ENCODE peak calls at places on chromosomes 7 and 10, in seven cellular contexts. U is cardiac fibroblast, O is AG09319, H is dorsolateral prefrontal cortex, C is mammary epithelial cell, G is Peyer's patch, E is keratinocyte. R is an unnamed sample.

GRCh38 chr7:148318092-148318756 is 272.3 kb upstream of the C7orf33 start:
- DNase-seq in C (no peak), G (no peak), H (no peak), E (no peak), O (no peak), U (no peak), R (no peak)

GRCh38 chr10:98295401-98295811 is 27.4 kb upstream of the LOXL4 start:
- DNase-seq in C (no peak), U (no peak), E (no peak), G (no peak), H (no peak), O (no peak), R (no peak)

GRCh38 chr10:130696870-130697269 is 560.7 kb downstream of the GLRX3 start:
- DNase-seq in O (no peak), C (no peak), H (no peak), U (no peak), E (no peak), G (no peak), R (no peak)

GRCh38 chr7:48096273-48096672 is 7.2 kb downstream of the UPP1 start:
- DNase-seq in C (no peak), O (no peak), E (no peak), G (no peak), H (no peak), U (no peak), R (no peak)

GRCh38 chr10:107814865-107815487 is 650.5 kb upstream of the SORCS1 start:
- DNase-seq in C (peak; percentile 63), H (no peak), G (no peak), U (peak; percentile 63), O (peak; percentile 24), E (no peak), R (peak; percentile 68)

GRCh38 chr7:139494835-139495568 is 11.5 kb upstream of the KLRG2 start:
- DNase-seq in U (no peak), E (no peak), O (no peak), G (no peak), C (no peak), H (no peak), R (no peak)

GRCh38 chr7:36686499-36686898 is 37.8 kb downstream of the AOAH start:
- DNase-seq in G (no peak), C (peak; percentile 91), U (peak; percentile 2), H (no peak), E (peak; percentile 76), O (no peak), R (no peak)

GRCh38 chr7:139716156-139716942 is 61.4 kb downstream of the HIPK2 start:
- DNase-seq in E (no peak), H (no peak), U (no peak), G (no peak), C (no peak), O (no peak), R (no peak)

GRCh38 chr7:154231732-154232131 is 179.5 kb downstream of the DPP6 start:
- DNase-seq in O (no peak), U (no peak), C (no peak), H (no peak), G (no peak), E (no peak), R (peak; percentile 52)

GRCh38 chr7:116150588-116150987 is 59.8 kb upstream of the TES start:
- DNase-seq in G (no peak), H (no peak), C (no peak), O (no peak), E (no peak), U (no peak), R (no peak)

GRCh38 chr10:131656446-131656845 is 244.4 kb upstream of the PPP2R2D start:
- DNase-seq in H (no peak), E (no peak), O (no peak), G (no peak), U (no peak), C (no peak), R (no peak)

GRCh38 chr7:81624021-81624630 is 145.7 kb downstream of the HGF start:
- DNase-seq in U (no peak), G (no peak), C (no peak), H (no peak), O (no peak), E (no peak), R (no peak)

GRCh38 chr7:129902788-129903422 is 49.9 kb downstream of the UBE2H start:
- DNase-seq in U (no peak), G (no peak), C (no peak), E (no peak), H (no peak), O (no peak), R (no peak)

GRCh38 chr10:126908729-126909526 is 3.7 kb downstream of the DOCK1 start:
- DNase-seq in O (no peak), H (no peak), E (no peak), U (no peak), G (no peak), C (no peak), R (no peak)

GRCh38 chr7:138458576-138459234 is 1.4 kb upstream of the TRIM24 start:
- DNase-seq in C (no peak), U (no peak), E (no peak), O (no peak), H (no peak), G (no peak), R (no peak)

GRCh38 chr10:61897671-61898434 is 3.6 kb upstream of the ARID5B start:
- DNase-seq in C (no peak), G (no peak), U (peak; percentile 74), H (no peak), O (no peak), E (no peak), R (peak; percentile 29)

GRCh38 chr10:103542764-103543616 is 49.5 kb downstream of the NEURL1 start:
- DNase-seq in G (peak; percentile 55), O (no peak), U (peak; percentile 69), C (peak; percentile 25), H (peak; percentile 68), E (no peak), R (no peak)

GRCh38 chr7:94183289-94183749 is 179.2 kb upstream of the BET1 start:
- DNase-seq in G (no peak), O (peak; percentile 96), U (peak; percentile 99), C (peak; percentile 93), H (no peak), E (peak; percentile 73), R (no peak)

GRCh38 chr7:76223286-76223972 is 21.7 kb downstream of the SRRM3 start:
- DNase-seq in G (no peak), O (no peak), E (no peak), U (no peak), H (no peak), C (no peak), R (no peak)

GRCh38 chr10:10209152-10209551 is 808.5 kb upstream of the CELF2 start:
- DNase-seq in H (peak; percentile 49), U (peak; percentile 90), O (peak; percentile 14), E (no peak), C (no peak), G (no peak), R (no peak)

GRCh38 chr7:107501593-107501992 is 31.7 kb downstream of the GPR22 start:
- DNase-seq in G (no peak), C (peak; percentile 23), E (no peak), O (no peak), U (peak; percentile 48), H (no peak), R (peak; percentile 38)

GRCh38 chr10:49187950-49188761 is at the start of gene TMEM273:
- DNase-seq in C (no peak), G (peak; percentile 51), U (no peak), O (no peak), H (peak; percentile 85), E (no peak), R (no peak)

GRCh38 chr7:69773535-69774225 is 175.4 kb downstream of the AUTS2 start:
- DNase-seq in C (no peak), G (no peak), O (no peak), E (no peak), H (no peak), U (no peak), R (no peak)

GRCh38 chr7:73345538-73345937 is 17.6 kb downstream of the FKBP6 start:
- DNase-seq in C (no peak), H (no peak), O (no peak), E (no peak), G (no peak), U (no peak), R (no peak)

GRCh38 chr7:117014673-117015133 is 61.4 kb downstream of the ST7 start:
- DNase-seq in E (no peak), C (peak; percentile 54), U (peak; percentile 75), O (no peak), H (no peak), G (no peak), R (no peak)

GRCh38 chr7:47501406-47501805 is 80.5 kb downstream of the TNS3 start:
- DNase-seq in H (no peak), U (peak; percentile 86), E (no peak), C (no peak), G (no peak), O (no peak), R (no peak)

GRCh38 chr7:43501881-43502280 is 81.0 kb upstream of the STK17A start:
- DNase-seq in C (no peak), H (no peak), U (peak; percentile 54), E (no peak), G (no peak), O (no peak), R (no peak)

GRCh38 chr7:92836489-92837213 is at the start of gene CDK6:
- DNase-seq in O (no peak), H (no peak), E (no peak), U (peak; percentile 67), C (peak; percentile 71), G (peak; percentile 73), R (peak; percentile 78)
- TF ChIP-seq CTCF in O (no peak), H (no peak), E (no peak), U (no peak), C (no peak), G (no peak), R (no peak)

GRCh38 chr10:112053895-112054294 is 129.7 kb downstream of the GPAM start:
- DNase-seq in U (no peak), C (no peak), E (no peak), O (no peak), G (no peak), H (no peak), R (no peak)

GRCh38 chr10:112057072-112057471 is 126.5 kb downstream of the GPAM start:
- DNase-seq in E (no peak), C (no peak), G (no peak), H (no peak), O (no peak), U (no peak), R (no peak)

DNA sequence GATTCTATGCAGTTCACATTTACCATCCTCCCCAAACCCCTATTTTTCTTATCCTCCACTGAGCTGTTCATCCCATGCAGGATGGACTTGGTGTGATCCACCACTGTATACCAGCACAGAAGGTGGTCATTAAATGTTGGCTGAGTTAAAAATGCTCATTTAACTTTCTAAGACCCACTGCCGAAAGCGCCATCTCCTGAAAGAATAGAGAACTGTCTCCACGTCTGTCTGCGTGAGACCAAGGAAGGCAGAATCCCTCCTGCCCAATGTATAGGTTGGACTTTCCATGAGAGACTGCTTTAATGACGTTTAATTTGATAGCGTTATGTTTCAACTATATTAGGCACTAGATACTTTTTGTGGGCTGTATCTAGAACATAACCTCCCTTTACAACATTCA is 124.3 kb downstream of the GPAM start:
- DNase-seq in E (no peak), O (no peak), U (no peak), C (no peak), H (no peak), G (no peak), R (no peak)
- TF ChIP-seq CTCF in E (no peak), O (no peak), U (no peak), C (no peak), H (no peak), G (no peak), R (no peak)

GRCh38 chr7:27434729-27435400 is 192.3 kb downstream of the EVX1 start:
- DNase-seq in C (no peak), U (no peak), E (no peak), H (no peak), G (no peak), O (no peak), R (no peak)
- TF ChIP-seq CTCF in C (no peak), U (no peak), E (no peak), H (no peak), G (no peak), O (peak; percentile 11), R (no peak)

GRCh38 chr7:55059006-55059405 is 40.2 kb downstream of the EGFR start:
- DNase-seq in O (no peak), G (no peak), C (no peak), E (no peak), U (no peak), H (no peak), R (no peak)
- TF ChIP-seq CTCF in O (no peak), G (no peak), C (no peak), E (no peak), U (no peak), H (no peak), R (no peak)

R was measured in endothelial cell.